ENCODE peak calls at places on chromosomes 2 and 18, in five cellular contexts. O, W, H, U and C are unnamed samples.

GRCh38 chr2:24930768-24931167 is 10.7 kb upstream of the ADCY3 start:
- DNase-seq in U (no peak), H (no peak), W (no peak), O (no peak), C (no peak)

GRCh38 chr2:224716201-224716600 is at the start of gene CCDC195:
- DNase-seq in U (no peak), H (no peak), W (no peak), O (no peak), C (no peak)

GRCh38 chr2:71609958-71610357 is 156.6 kb downstream of the DYSF start:
- DNase-seq in H (no peak), O (no peak), U (no peak), W (peak; percentile 39), C (no peak)

GRCh38 chr2:184556639-184557038 is 41.7 kb upstream of the ZNF804A start:
- DNase-seq in H (no peak), U (no peak), W (no peak), O (no peak), C (no peak)

GRCh38 chr18:79952457-79952995 is 1.1 kb upstream of the SLC66A2 start:
- DNase-seq in O (no peak), W (no peak), U (no peak), H (no peak), C (peak; percentile 60)

GRCh38 chr2:77652499-77652898 is 130.3 kb upstream of the LRRTM4 start:
- DNase-seq in W (no peak), H (no peak), U (no peak), O (no peak), C (no peak)

GRCh38 chr18:58139627-58140026 is 95.6 kb downstream of the NEDD4L start:
- DNase-seq in O (no peak), U (no peak), W (no peak), H (no peak), C (no peak)

GRCh38 chr18:46424898-46425297 is 232.1 kb downstream of the LOXHD1 start:
- DNase-seq in H (no peak), O (peak; percentile 80), W (no peak), U (no peak), C (no peak)

GRCh38 chr18:79019876-79020275 is 40.3 kb downstream of the SALL3 start:
- DNase-seq in O (no peak), U (no peak), H (no peak), W (no peak), C (no peak)

GRCh38 chr2:182816856-182817255 is 49.6 kb downstream of the FRZB start:
- DNase-seq in U (no peak), H (no peak), O (no peak), W (no peak), C (no peak)

GRCh38 chr2:217960351-217960750 is 42.4 kb downstream of the TNS1 start:
- DNase-seq in H (no peak), U (no peak), W (no peak), O (no peak), C (no peak)

GRCh38 chr18:56238576-56238975 is 399.8 kb downstream of the TXNL1 start:
- DNase-seq in H (no peak), O (no peak), W (no peak), U (no peak), C (no peak)

GRCh38 chr18:11224166-11224565 is 74.8 kb upstream of the PIEZO2 start:
- DNase-seq in U (no peak), W (no peak), O (peak; percentile 5), H (no peak), C (no peak)

GRCh38 chr2:69100220-69100723 is 87.3 kb downstream of the ANTXR1 start:
- DNase-seq in W (no peak), U (no peak), H (no peak), O (no peak), C (no peak)

GRCh38 chr2:151410485-151410833 is 757 bp downstream of the RIF1 start:
- DNase-seq in U (no peak), W (peak; percentile 53), H (peak; percentile 38), O (peak; percentile 34), C (no peak)

GRCh38 chr2:137797630-137798029 is 166.6 kb upstream of the HNMT start:
- DNase-seq in W (no peak), O (no peak), H (no peak), U (no peak), C (no peak)

GRCh38 chr2:47357475-47357874 is 45.5 kb upstream of the MSH2 start:
- DNase-seq in W (peak; percentile 83), H (no peak), O (peak; percentile 57), U (no peak), C (no peak)